ENCODE peak calls at places on chromosomes 3 and 15, in six cellular contexts. L, C, X, U, H and K are unnamed samples.

GRCh38 chr15:74313889-74314288 is 53.6 kb downstream of the CYP11A1 start:
- DNase-seq in X (no peak), L (no peak), U (no peak), C (no peak), H (no peak), K (no peak)

GRCh38 chr3:52636673-52637072 is 49.0 kb downstream of the PBRM1 start:
- DNase-seq in U (peak; percentile 63), L (no peak), H (no peak), C (no peak), X (no peak), K (no peak)

GRCh38 chr15:43135351-43135750 is 2.0 kb downstream of the TMEM62 start:
- DNase-seq in L (no peak), X (no peak), H (no peak), U (no peak), C (no peak), K (no peak)

GRCh38 chr3:104190681-104191080 is 1176.0 kb upstream of the ALCAM start:
- DNase-seq in C (no peak), H (no peak), X (no peak), L (no peak), U (no peak), K (no peak)

GRCh38 chr3:111369953-111370352 is 172.0 kb upstream of the CD96 start:
- DNase-seq in L (no peak), U (no peak), H (no peak), X (no peak), C (no peak), K (no peak)

GRCh38 chr3:72079369-72079872 is 294.5 kb upstream of the PROK2 start:
- DNase-seq in U (no peak), C (no peak), H (no peak), X (no peak), L (no peak), K (no peak)

GRCh38 chr15:25664761-25665160 is 198.4 kb downstream of the ATP10A start:
- DNase-seq in X (no peak), H (no peak), U (peak; percentile 22), L (no peak), C (no peak), K (no peak)

GRCh38 chr3:12901631-12902045 is 60.3 kb upstream of the RPL32 start:
- DNase-seq in H (no peak), C (no peak), U (no peak), L (no peak), X (peak; percentile 15), K (no peak)

GRCh38 chr3:142086581-142087090 is 62.7 kb downstream of the TFDP2 start:
- DNase-seq in U (no peak), C (no peak), L (no peak), X (no peak), H (no peak), K (peak; percentile 68)

GRCh38 chr3:66256806-66257205 is 36.0 kb downstream of the SLC25A26 start:
- DNase-seq in U (peak; percentile 4), X (no peak), C (no peak), L (no peak), H (no peak), K (no peak)

GRCh38 chr3:8313591-8314298 is 187.9 kb upstream of the LMCD1 start:
- DNase-seq in H (no peak), X (no peak), L (no peak), C (no peak), U (no peak), K (no peak)

GRCh38 chr3:159187232-159187631 is 385.4 kb downstream of the MFSD1 start:
- DNase-seq in C (peak; percentile 39), L (no peak), X (peak; percentile 41), U (no peak), H (no peak), K (no peak)

GRCh38 chr15:43249699-43250203 is 17.0 kb downstream of the TGM5 start:
- DNase-seq in X (no peak), U (peak; percentile 91), C (no peak), L (no peak), H (no peak), K (peak; percentile 99)

GRCh38 chr15:22936577-22937472 is 43.3 kb downstream of the CYFIP1 start:
- DNase-seq in L (no peak), H (no peak), X (no peak), U (no peak), C (no peak), K (no peak)

GRCh38 chr3:192082733-192083660 is 622.0 kb downstream of the PYDC2 start:
- DNase-seq in X (no peak), L (no peak), H (no peak), C (no peak), U (no peak), K (peak; percentile 13)

GRCh38 chr3:139937674-139938279 is 2.8 kb downstream of the CLSTN2 start:
- DNase-seq in X (no peak), U (peak; percentile 49), L (no peak), H (peak; percentile 42), C (peak; percentile 38), K (no peak)